ENCODE peak calls at places on chromosomes 12 and 14, in seven cellular contexts. H is NCI-H460; G is RKO; T is kidney epithelial cell; Y is nephron progenitor cell; C is activated CD4-positive, alpha-beta T cell treated with anti-CD3 and anti-CD28 coated beads, Interleukin-2, amount 50 U/mL, for 4 hours; O is activated effector memory CD4-positive, alpha-beta T cell treated with Interleukin-2 at 50 U/mL for 16 hours. X is an unnamed sample.

GRCh38 chr14:100755649-100756048 is 29.0 kb downstream of the DLK1 start:
- DNase-seq in H (no peak), G (peak; percentile 68), T (no peak), Y (no peak), C (no peak), O (no peak), X (no peak)

GRCh38 chr14:39431416-39432178 is 636 bp downstream of the FBXO33 start:
- DNase-seq in H (no peak), G (peak; percentile 60), T (no peak), Y (peak; percentile 66), C (peak; percentile 9), O (peak; percentile 43), X (peak; percentile 45)

GRCh38 chr14:100698719-100699448 is 27.8 kb upstream of the DLK1 start:
- DNase-seq in H (no peak), G (no peak), T (no peak), Y (no peak), C (no peak), O (no peak), X (no peak)

GRCh38 chr14:67232066-67232465 is 9.2 kb upstream of the PALS1 start:
- DNase-seq in H (no peak), G (no peak), T (no peak), Y (no peak), C (no peak), O (no peak), X (no peak)

GRCh38 chr12:48003226-48004038 is 844 bp downstream of the COL2A1 start:
- DNase-seq in H (no peak), G (no peak), T (no peak), Y (peak; percentile 53), C (no peak), O (no peak), X (no peak)

GRCh38 chr12:110932048-110932447 is 11.7 kb upstream of the MYL2 start:
- DNase-seq in H (no peak), G (peak; percentile 8), T (no peak), Y (peak; percentile 29), C (no peak), O (no peak), X (no peak)

GRCh38 chr12:104219908-104220404 is 4.4 kb downstream of the TXNRD1 start:
- DNase-seq in H (peak; percentile 98), G (peak; percentile 88), T (peak; percentile 89), Y (no peak), C (peak; percentile 55), O (peak; percentile 60), X (no peak)

GRCh38 chr14:31582286-31582691 is 21.1 kb downstream of the NUBPL start:
- DNase-seq in H (no peak), G (no peak), T (no peak), Y (no peak), C (no peak), O (no peak), X (peak; percentile 64)

GRCh38 chr12:121468451-121468850 is 68.5 kb downstream of the RNF34 start:
- DNase-seq in H (no peak), G (no peak), T (no peak), Y (no peak), C (no peak), O (no peak), X (no peak)

GRCh38 chr14:77307099-77307496 is 13.6 kb downstream of the POMT2 start:
- DNase-seq in H (no peak), G (no peak), T (no peak), Y (no peak), C (no peak), O (no peak), X (no peak)

GRCh38 chr12:113329022-113329790 is 5.7 kb downstream of the SLC8B1 start:
- DNase-seq in H (no peak), G (peak; percentile 56), T (no peak), Y (no peak), C (no peak), O (no peak), X (no peak)

GRCh38 chr14:54894995-54895394 is 7.6 kb downstream of the GCH1 start:
- DNase-seq in H (no peak), G (no peak), T (no peak), Y (no peak), C (no peak), O (no peak), X (no peak)

GRCh38 chr14:21070083-21070609 is at the start of gene ARHGEF40:
- DNase-seq in H (peak; percentile 39), G (peak; percentile 47), T (no peak), Y (peak; percentile 73), C (no peak), O (no peak), X (peak; percentile 80)

GRCh38 chr12:6333566-6333965 is 8.3 kb downstream of the TNFRSF1A start:
- DNase-seq in H (no peak), G (no peak), T (no peak), Y (no peak), C (no peak), O (no peak), X (no peak)

GRCh38 chr12:88955541-88955940 is 375.3 kb upstream of the KITLG start:
- DNase-seq in H (no peak), G (no peak), T (no peak), Y (no peak), C (no peak), O (no peak), X (no peak)

GRCh38 chr12:79897617-79898016 is 37.3 kb downstream of the PPP1R12A start:
- DNase-seq in H (no peak), G (peak; percentile 42), T (peak; percentile 82), Y (no peak), C (no peak), O (no peak), X (no peak)

GRCh38 chr14:74608959-74609611 is 3.0 kb downstream of the LTBP2 start:
- DNase-seq in H (peak; percentile 78), G (peak; percentile 89), T (no peak), Y (peak; percentile 92), C (peak; percentile 85), O (peak; percentile 75), X (peak; percentile 79)

GRCh38 chr14:23242076-23242475 is 4.3 kb downstream of the RNF212B start:
- DNase-seq in H (no peak), G (no peak), T (no peak), Y (no peak), C (no peak), O (no peak), X (no peak)

GRCh38 chr12:27422697-27423096 is 23.8 kb upstream of the SMCO2 start:
- DNase-seq in H (no peak), G (no peak), T (no peak), Y (no peak), C (no peak), O (no peak), X (no peak)

GRCh38 chr14:22463763-22464173 is 125.3 kb downstream of the DAD1 start:
- DNase-seq in H (no peak), G (no peak), T (no peak), Y (no peak), C (no peak), O (no peak), X (no peak)

GRCh38 chr12:92408072-92408900 is 262.6 kb upstream of the BTG1 start:
- DNase-seq in H (peak; percentile 24), G (peak; percentile 30), T (no peak), Y (peak; percentile 15), C (peak; percentile 31), O (no peak), X (no peak)

GRCh38 chr14:24425704-24426103 is 3.8 kb downstream of the CBLN3 start:
- DNase-seq in H (no peak), G (no peak), T (no peak), Y (no peak), C (no peak), O (no peak), X (no peak)

GRCh38 chr12:124851344-124851743 is 12.3 kb downstream of the SCARB1 start:
- DNase-seq in H (no peak), G (no peak), T (no peak), Y (no peak), C (no peak), O (no peak), X (no peak)

GRCh38 chr14:90454041-90455000 is 57.5 kb downstream of the CALM1 start:
- DNase-seq in H (peak; percentile 69), G (no peak), T (peak; percentile 49), Y (peak; percentile 86), C (no peak), O (no peak), X (peak; percentile 34)

GRCh38 chr12:77151030-77151429 is 85.7 kb upstream of the E2F7 start:
- DNase-seq in H (no peak), G (no peak), T (no peak), Y (no peak), C (no peak), O (no peak), X (no peak)

GRCh38 chr12:77615331-77615730 is 215.4 kb upstream of the NAV3 start:
- DNase-seq in H (peak; percentile 11), G (peak; percentile 11), T (no peak), Y (no peak), C (no peak), O (no peak), X (no peak)

GRCh38 chr14:74955229-74955999 is at the start of gene PGF:
- DNase-seq in H (peak; percentile 47), G (peak; percentile 71), T (no peak), Y (peak; percentile 84), C (no peak), O (peak; percentile 19), X (peak; percentile 79)

GRCh38 chr14:88835661-88836060 is 11.2 kb downstream of the TTC8 start:
- DNase-seq in H (no peak), G (no peak), T (no peak), Y (no peak), C (no peak), O (no peak), X (no peak)

GRCh38 chr12:4270016-4270669 is 3.4 kb upstream of the CCND2 start:
- DNase-seq in H (no peak), G (no peak), T (no peak), Y (no peak), C (peak; percentile 40), O (peak; percentile 31), X (peak; percentile 40)

GRCh38 chr12:46674818-46675217 is 151.0 kb downstream of the SLC38A4 start:
- DNase-seq in H (no peak), G (no peak), T (no peak), Y (no peak), C (no peak), O (no peak), X (no peak)

GRCh38 chr12:132327351-132328171 is 1.8 kb downstream of the GALNT9 start:
- DNase-seq in H (no peak), G (peak; percentile 95), T (peak; percentile 55), Y (peak; percentile 39), C (peak; percentile 41), O (no peak), X (peak; percentile 62)

GRCh38 chr12:118958520-118958919 is 22.8 kb upstream of the SRRM4 start:
- DNase-seq in H (no peak), G (no peak), T (no peak), Y (no peak), C (no peak), O (no peak), X (no peak)

GRCh38 chr12:16939871-16940306 is 333.9 kb upstream of the LMO3 start:
- DNase-seq in H (peak; percentile 56), G (peak; percentile 91), T (peak; percentile 50), Y (peak; percentile 22), C (no peak), O (no peak), X (no peak)

X was measured in ovary.